ENCODE peak calls at places on chromosomes 2 and 18, in six cellular contexts. R is fibroblast of lung, I is ovary, L is thoracic aorta, T is choroid plexus epithelial cell, O is astrocyte of the spinal cord. A is an unnamed sample.

GRCh38 chr2:151657667-151658076 is 76.6 kb downstream of the NEB start:
- DNase-seq in T (peak; percentile 26), L (no peak), O (peak; percentile 34), R (peak; percentile 48), I (no peak), A (no peak)

GRCh38 chr18:48853588-48853987 is 97.2 kb downstream of the SMAD7 start:
- DNase-seq in T (no peak), I (no peak), L (no peak), R (no peak), O (no peak), A (no peak)

GRCh38 chr2:216553093-216553478 is 54.4 kb downstream of the RPL37A start:
- DNase-seq in R (peak; percentile 66), L (no peak), O (peak; percentile 42), T (peak; percentile 55), I (no peak), A (no peak)

GRCh38 chr2:129428086-129428660 is 551.3 kb upstream of the RAB6C start:
- DNase-seq in L (no peak), O (no peak), R (no peak), I (no peak), T (no peak), A (no peak)

GRCh38 chr2:61410185-61410584 is 60.7 kb downstream of the USP34 start:
- DNase-seq in T (peak; percentile 27), O (no peak), L (no peak), I (no peak), R (no peak), A (no peak)

GRCh38 chr2:145569108-145569507 is 1049.2 kb upstream of the ZEB2 start:
- DNase-seq in I (no peak), O (no peak), L (no peak), R (peak; percentile 48), T (peak; percentile 29), A (peak; percentile 8)

GRCh38 chr2:227472265-227473018 is 486 bp downstream of the AGFG1 start:
- DNase-seq in I (peak; percentile 32), L (no peak), R (no peak), O (no peak), T (peak; percentile 42), A (no peak)

GRCh38 chr2:170086117-170086688 is 91.7 kb upstream of the MYO3B start:
- DNase-seq in R (no peak), T (no peak), O (no peak), I (no peak), L (no peak), A (no peak)

GRCh38 chr2:96253006-96253405 is 12.8 kb downstream of the TMEM127 start:
- DNase-seq in I (no peak), R (no peak), T (no peak), O (no peak), L (no peak), A (no peak)

GRCh38 chr2:207255565-207255964 is 89.8 kb upstream of the KLF7 start:
- DNase-seq in O (no peak), L (no peak), R (peak; percentile 51), I (no peak), T (no peak), A (no peak)

GRCh38 chr2:7011376-7012083 is 94.3 kb downstream of the RNF144A start:
- DNase-seq in L (no peak), T (peak; percentile 96), I (no peak), O (peak; percentile 97), R (peak; percentile 99), A (peak; percentile 94)

GRCh38 chr2:198731842-198732421 is 725.8 kb downstream of the SATB2 start:
- DNase-seq in L (no peak), T (no peak), O (no peak), R (peak; percentile 15), I (no peak), A (no peak)

GRCh38 chr18:69574401-69574800 is 173.7 kb downstream of the DOK6 start:
- DNase-seq in I (no peak), T (peak; percentile 13), O (no peak), R (no peak), L (no peak), A (no peak)

GRCh38 chr2:232698552-232699091 is 1.5 kb downstream of the GIGYF2 start:
- DNase-seq in O (no peak), I (no peak), T (peak; percentile 23), L (no peak), R (no peak), A (no peak)

GRCh38 chr18:23453657-23454011 is 547 bp downstream of the RIOK3 start:
- DNase-seq in O (peak; percentile 48), R (peak; percentile 74), L (no peak), T (peak; percentile 62), I (peak; percentile 22), A (peak; percentile 48)

GRCh38 chr2:105545731-105546622 is 147.1 kb upstream of the FHL2 start:
- DNase-seq in L (no peak), I (peak; percentile 80), R (peak; percentile 44), O (peak; percentile 69), T (peak; percentile 83), A (peak; percentile 78)

GRCh38 chr2:45300026-45300750 is 290.9 kb upstream of the SIX2 start:
- DNase-seq in I (no peak), R (no peak), O (no peak), L (no peak), T (peak; percentile 19), A (no peak)

GRCh38 chr2:43074592-43075053 is 151.8 kb downstream of the ZFP36L2 start:
- DNase-seq in R (no peak), L (no peak), O (no peak), T (no peak), I (no peak), A (no peak)

GRCh38 chr2:72953976-72954375 is 36.7 kb downstream of the EMX1 start:
- DNase-seq in T (no peak), I (no peak), R (no peak), L (no peak), O (no peak), A (no peak)

GRCh38 chr18:39166776-39167175 is 1601.2 kb upstream of the CELF4 start:
- DNase-seq in R (no peak), O (no peak), T (no peak), L (no peak), I (no peak), A (no peak)

GRCh38 chr18:39167990-39168389 is 1602.4 kb upstream of the CELF4 start:
- DNase-seq in L (no peak), I (no peak), T (no peak), R (no peak), O (no peak), A (no peak)

GRCh38 chr18:39162013-39162412 is 1596.4 kb upstream of the CELF4 start:
- DNase-seq in R (no peak), T (no peak), L (no peak), O (no peak), I (no peak), A (no peak)
- TF ChIP-seq CTCF in R (no peak), T (peak; percentile 1), L (no peak), O (peak; percentile 6), I (no peak), A (no peak)

DNA sequence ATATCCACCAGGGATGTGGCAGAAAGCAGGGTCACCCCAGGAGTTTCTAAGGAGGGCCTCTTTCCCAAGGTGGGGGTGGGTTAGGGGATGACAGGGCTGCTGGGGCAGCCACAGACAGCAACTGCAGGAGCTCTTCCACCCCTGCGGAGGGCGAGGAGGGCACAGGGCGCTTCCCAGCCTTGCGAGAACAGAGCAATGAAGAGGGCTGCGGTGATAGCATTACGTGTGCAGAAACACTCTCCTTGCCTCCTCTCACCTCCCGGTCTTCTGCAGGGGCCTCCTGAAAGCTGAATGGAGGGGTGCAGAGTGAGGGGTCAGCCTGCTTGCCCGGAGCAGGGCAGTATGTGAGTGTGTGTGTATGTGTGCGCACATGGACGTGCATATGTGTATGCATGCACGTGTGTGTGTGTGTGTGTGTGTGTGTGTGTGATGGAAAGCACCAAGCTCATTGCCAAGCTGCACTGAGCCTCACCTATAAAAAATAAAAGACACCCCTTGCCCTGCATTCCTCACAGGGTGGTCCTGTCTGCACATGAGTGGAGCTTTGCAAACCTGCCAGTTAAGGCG is 29.4 kb upstream of the IL1R2 start:
- DNase-seq in L (no peak), R (no peak), I (no peak), T (no peak), O (no peak), A (no peak)
- H3K4me3 ChIP-seq in L (no peak overlapping the region), R (no peak overlapping the region), I (no peak overlapping the region), T (no peak overlapping the region), O (no peak overlapping the region), A (no peak overlapping the region)

DNA sequence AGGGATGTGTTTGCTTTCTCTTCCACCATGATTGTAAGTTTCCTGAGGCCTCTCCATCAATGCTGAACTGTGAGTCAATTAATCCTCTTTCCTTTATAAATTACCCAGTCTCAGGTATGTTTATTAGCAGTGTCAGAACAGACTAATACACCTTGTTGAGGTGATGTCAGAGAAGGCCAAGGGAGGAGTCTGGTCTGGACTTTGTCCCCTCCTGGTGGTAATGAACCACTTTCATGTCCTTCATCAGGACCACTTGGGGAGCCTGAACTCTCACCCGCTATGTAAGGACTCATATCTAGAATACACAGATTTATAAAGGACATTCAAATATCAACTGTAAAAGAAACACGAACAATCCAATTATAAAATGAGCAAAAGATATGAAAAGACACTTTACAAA is 2.9 kb upstream of the CTAGE1 start:
- DNase-seq in L (no peak), R (no peak), T (no peak), I (no peak), O (no peak), A (no peak)
- TF ChIP-seq CTCF in L (no peak), R (no peak), T (no peak), I (no peak), O (no peak), A (no peak)

GRCh38 chr18:42412896-42413295 is 457.9 kb downstream of the PIK3C3 start:
- DNase-seq in O (peak; percentile 19), R (peak; percentile 72), I (no peak), L (no peak), T (peak; percentile 42), A (peak; percentile 84)

GRCh38 chr18:42412281-42412680 is 457.2 kb downstream of the PIK3C3 start:
- DNase-seq in L (no peak), O (no peak), R (peak; percentile 28), T (no peak), I (no peak), A (peak; percentile 10)

GRCh38 chr18:42417189-42417588 is 462.2 kb downstream of the PIK3C3 start:
- DNase-seq in I (no peak), R (no peak), L (no peak), T (no peak), O (no peak), A (no peak)

GRCh38 chr18:42414756-42415454 is 459.9 kb downstream of the PIK3C3 start:
- DNase-seq in O (peak; percentile 76), I (peak; percentile 60), R (peak; percentile 96), T (peak; percentile 77), L (peak; percentile 2), A (peak; percentile 94)

DNA sequence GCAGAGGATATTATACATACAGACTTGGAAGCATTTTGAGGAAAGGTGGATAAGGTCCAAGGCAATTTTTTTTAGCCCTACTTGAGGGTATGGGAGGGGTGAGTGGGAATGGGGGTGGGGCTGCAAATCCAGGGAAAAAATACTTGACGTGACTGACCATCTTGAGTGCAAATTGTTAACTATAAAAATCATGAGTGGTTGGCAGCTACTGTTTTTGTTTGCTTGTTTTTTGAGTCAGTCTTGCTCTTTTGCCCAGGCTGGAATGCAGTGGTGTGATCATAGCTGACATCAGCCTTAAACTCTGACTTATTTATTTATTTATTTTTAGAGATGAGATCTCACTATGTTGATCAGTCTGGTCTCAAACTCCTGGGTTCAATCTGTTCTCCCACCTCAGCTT is 458.8 kb downstream of the PIK3C3 start:
- DNase-seq in O (peak; percentile 29), R (peak; percentile 81), T (peak; percentile 43), L (no peak), I (no peak), A (peak; percentile 84)
- H3K4me3 ChIP-seq in O (no peak overlapping the region), R (no peak overlapping the region), T (no peak overlapping the region), L (no peak overlapping the region), I (no peak overlapping the region), A (no peak overlapping the region)